ENCODE peak calls at places on chromosome 7, in five cellular contexts. K is mammary epithelial cell, P is psoas muscle, W is HFFc6, V is Calu3. Q is an unnamed sample.

GRCh38 chr7:105462765-105463164 is 59.3 kb downstream of the PUS7 start:
- DNase-seq in K (no peak), W (no peak), P (no peak), V (no peak), Q (no peak)

GRCh38 chr7:6545398-6546126 is 5.7 kb downstream of the GRID2IP start:
- DNase-seq in V (no peak), K (no peak), W (no peak), P (no peak), Q (no peak)

GRCh38 chr7:16791071-16791470 is 13.7 kb downstream of the AGR2 start:
- DNase-seq in V (no peak), W (no peak), K (no peak), P (no peak), Q (no peak)

GRCh38 chr7:1675673-1676549 is 5.8 kb downstream of the ELFN1 start:
- DNase-seq in K (no peak), W (no peak), V (no peak), P (no peak), Q (no peak)

GRCh38 chr7:158549176-158549833 is 38.3 kb downstream of the PTPRN2 start:
- DNase-seq in W (no peak), K (no peak), V (no peak), P (peak), Q (no peak)

GRCh38 chr7:142383826-142384507 is 126.1 kb upstream of the PRSS58 start:
- DNase-seq in W (no peak), K (no peak), P (no peak), V (no peak), Q (no peak)

GRCh38 chr7:3336042-3336665 is 35.1 kb downstream of the SDK1 start:
- DNase-seq in W (no peak), V (no peak), P (no peak), K (no peak), Q (no peak)

GRCh38 chr7:24617957-24618616 is 44.8 kb downstream of the PALS2 start:
- DNase-seq in P (no peak), K (no peak), W (no peak), V (no peak), Q (no peak)

GRCh38 chr7:131109011-131109756 is 218.5 kb upstream of the MKLN1 start:
- DNase-seq in P (no peak), K (peak), V (no peak), W (peak), Q (peak)

GRCh38 chr7:87797798-87798403 is 78.3 kb downstream of the SLC25A40 start:
- DNase-seq in V (peak), W (peak), P (no peak), K (peak), Q (peak)

GRCh38 chr7:90999989-91000979 is 263.9 kb upstream of the FZD1 start:
- DNase-seq in P (no peak), W (peak), V (no peak), K (peak), Q (peak)

GRCh38 chr7:90669002-90669401 is 72.9 kb downstream of the CDK14 start:
- DNase-seq in V (no peak), P (no peak), W (no peak), K (no peak), Q (no peak)

DNA sequence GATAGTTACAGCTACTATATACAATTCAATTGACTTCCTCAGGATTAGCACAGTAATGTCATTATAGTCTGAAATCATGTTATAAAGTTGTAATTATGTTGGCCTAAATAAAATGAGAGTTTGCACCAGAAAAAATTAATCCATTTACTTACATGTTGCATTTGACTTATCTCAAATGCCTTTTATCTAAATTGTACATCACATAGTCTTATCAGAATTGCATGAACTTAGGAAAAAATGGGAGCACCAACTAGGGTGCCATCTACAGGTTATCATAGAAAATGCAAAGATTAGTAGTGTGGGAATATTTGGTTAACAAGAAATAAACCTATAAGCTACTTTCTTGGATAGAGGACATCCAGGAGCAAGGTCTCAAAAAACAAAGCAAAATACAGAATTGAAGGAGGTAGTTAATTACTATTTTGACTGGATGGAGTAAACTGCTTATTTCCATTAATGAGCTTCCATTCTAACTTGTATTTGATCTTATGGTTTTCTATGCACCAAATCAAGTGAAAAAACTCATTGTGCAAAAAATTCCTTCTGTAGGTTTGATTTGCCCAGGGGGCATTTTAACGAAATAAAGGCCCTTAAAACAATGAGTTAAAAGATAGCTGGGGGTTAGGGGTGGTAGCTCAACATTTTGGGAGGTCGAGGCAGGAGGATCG is 60.0 kb upstream of the ORC5 start:
- DNase-seq in W (peak), P (no peak), V (no peak), K (peak), Q (peak)
- TF ChIP-seq CTCF in W (peak), P (peak), V (no peak), K (peak), Q (peak)

DNA sequence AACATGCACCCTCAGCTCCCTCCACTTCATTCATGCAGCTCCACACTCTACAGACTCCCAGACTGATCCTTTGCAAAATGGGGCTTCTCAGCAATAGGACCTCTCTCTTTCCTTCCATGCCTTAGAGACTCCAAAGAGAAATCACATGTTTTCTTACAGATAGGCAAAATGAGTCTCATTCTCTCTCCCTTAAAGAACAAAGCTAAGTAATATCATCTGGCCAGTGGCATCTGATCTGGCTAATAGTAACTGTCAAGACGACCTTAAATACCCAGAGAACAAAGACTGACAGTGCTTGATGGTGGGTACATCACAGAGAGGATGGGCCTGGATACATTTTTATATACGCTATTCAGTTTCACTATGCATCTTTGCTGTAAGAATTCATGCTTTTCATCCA is 43.1 kb upstream of the CALD1 start:
- DNase-seq in W (no peak), P (no peak), V (no peak), K (no peak), Q (no peak)
- TF ChIP-seq CTCF in W (no peak), P (no peak), V (no peak), K (no peak), Q (no peak)

GRCh38 chr7:151167197-151167911 is at the start of gene GBX1:
- DNase-seq in V (peak), K (no peak), W (no peak), P (no peak), Q (no peak)
- TF ChIP-seq CTCF in V (no peak), K (no peak), W (no peak), P (no peak), Q (no peak)

DNA sequence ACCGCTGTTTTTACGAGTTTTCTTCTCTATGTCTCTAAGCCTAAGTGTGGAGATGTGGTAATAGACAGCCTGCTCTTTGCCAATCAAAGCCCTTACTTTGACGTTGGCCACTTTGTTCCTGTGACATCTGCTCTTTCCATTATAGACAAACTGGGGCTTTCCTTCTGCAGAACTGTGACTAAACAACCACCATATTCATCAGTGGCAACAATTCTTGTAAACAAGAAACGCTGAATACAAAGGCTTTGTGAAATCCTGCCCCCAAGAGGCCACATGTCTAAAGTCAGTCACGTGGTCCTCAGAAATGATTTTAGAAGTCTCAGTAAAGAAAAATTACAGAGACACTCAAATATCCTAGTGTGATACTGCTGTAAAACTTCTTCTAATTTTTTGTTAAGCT is 59.6 kb upstream of the CAPZA2 start:
- DNase-seq in P (no peak), V (peak), K (peak), W (peak), Q (peak)
- TF ChIP-seq CTCF in P (peak), V (no peak), K (peak), W (peak), Q (peak)

GRCh38 chr7:52017802-52018679 is 701.4 kb upstream of the COBL start:
- DNase-seq in P (no peak), W (no peak), K (no peak), V (peak), Q (peak)
- TF ChIP-seq CTCF in P (no peak), W (peak), K (no peak), V (peak), Q (peak)

GRCh38 chr7:42224391-42225003 is 12.5 kb downstream of the GLI3 start:
- DNase-seq in P (no peak), W (no peak), V (no peak), K (no peak), Q (no peak)
- TF ChIP-seq CTCF in P (no peak), W (peak), V (no peak), K (peak), Q (no peak)

GRCh38 chr7:149028346-149029109 is at the start of gene PDIA4:
- DNase-seq in K (peak), W (peak), V (peak), P (peak), Q (peak)
- TF ChIP-seq CTCF in K (peak), W (peak), V (peak), P (peak), Q (no peak)

GRCh38 chr7:80660939-80661338 is 22.5 kb downstream of the CD36 start:
- DNase-seq in W (no peak), V (no peak), P (no peak), K (no peak), Q (no peak)

GRCh38 chr7:80665526-80665925 is 27.1 kb downstream of the CD36 start:
- DNase-seq in P (no peak), K (peak), V (no peak), W (no peak), Q (peak)

GRCh38 chr7:80659120-80660055 is 20.9 kb downstream of the CD36 start:
- DNase-seq in K (peak), V (no peak), W (peak), P (no peak), Q (peak)

GRCh38 chr7:80662252-80662651 is 23.8 kb downstream of the CD36 start:
- DNase-seq in K (no peak), V (no peak), W (no peak), P (no peak), Q (no peak)

DNA sequence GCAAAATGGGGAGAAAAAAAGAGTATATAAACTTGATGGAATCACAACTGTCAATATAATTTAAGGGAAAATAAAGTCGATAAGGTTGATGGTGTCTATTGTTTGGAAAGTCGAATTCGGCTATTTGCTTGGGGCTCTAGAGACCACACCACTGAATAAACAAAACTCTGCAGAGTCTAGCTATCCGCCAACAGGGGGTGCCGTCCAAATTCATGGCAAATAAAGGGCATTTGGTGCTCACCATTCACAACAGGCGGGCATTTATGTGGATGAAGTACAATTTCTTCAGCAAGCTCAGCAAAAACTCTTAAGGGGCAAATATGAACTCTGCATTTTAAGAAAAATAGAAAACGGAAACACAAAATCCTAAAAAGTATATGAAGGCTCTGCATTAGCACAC is 23.3 kb downstream of the CD36 start:
- DNase-seq in W (no peak), P (no peak), K (no peak), V (no peak), Q (no peak)
- TF ChIP-seq CTCF in W (peak), P (no peak), K (peak), V (no peak), Q (peak)

GRCh38 chr7:27269455-27269854 is 26.9 kb downstream of the EVX1 start:
- DNase-seq in K (no peak), V (no peak), P (no peak), W (no peak), Q (no peak)
- TF ChIP-seq CTCF in K (no peak), V (no peak), P (no peak), W (peak), Q (no peak)

GRCh38 chr7:15462721-15463389 is 99.0 kb downstream of the AGMO start:
- DNase-seq in K (no peak), P (no peak), W (peak), V (no peak), Q (no peak)

GRCh38 chr7:15461576-15461975 is 100.2 kb downstream of the AGMO start:
- DNase-seq in W (peak), P (no peak), K (peak), V (no peak), Q (no peak)

GRCh38 chr7:15452670-15453069 is 109.1 kb downstream of the AGMO start:
- DNase-seq in P (no peak), K (no peak), W (no peak), V (no peak), Q (no peak)

GRCh38 chr7:15459018-15459621 is 102.7 kb downstream of the AGMO start:
- DNase-seq in V (no peak), K (no peak), W (no peak), P (no peak), Q (no peak)

DNA sequence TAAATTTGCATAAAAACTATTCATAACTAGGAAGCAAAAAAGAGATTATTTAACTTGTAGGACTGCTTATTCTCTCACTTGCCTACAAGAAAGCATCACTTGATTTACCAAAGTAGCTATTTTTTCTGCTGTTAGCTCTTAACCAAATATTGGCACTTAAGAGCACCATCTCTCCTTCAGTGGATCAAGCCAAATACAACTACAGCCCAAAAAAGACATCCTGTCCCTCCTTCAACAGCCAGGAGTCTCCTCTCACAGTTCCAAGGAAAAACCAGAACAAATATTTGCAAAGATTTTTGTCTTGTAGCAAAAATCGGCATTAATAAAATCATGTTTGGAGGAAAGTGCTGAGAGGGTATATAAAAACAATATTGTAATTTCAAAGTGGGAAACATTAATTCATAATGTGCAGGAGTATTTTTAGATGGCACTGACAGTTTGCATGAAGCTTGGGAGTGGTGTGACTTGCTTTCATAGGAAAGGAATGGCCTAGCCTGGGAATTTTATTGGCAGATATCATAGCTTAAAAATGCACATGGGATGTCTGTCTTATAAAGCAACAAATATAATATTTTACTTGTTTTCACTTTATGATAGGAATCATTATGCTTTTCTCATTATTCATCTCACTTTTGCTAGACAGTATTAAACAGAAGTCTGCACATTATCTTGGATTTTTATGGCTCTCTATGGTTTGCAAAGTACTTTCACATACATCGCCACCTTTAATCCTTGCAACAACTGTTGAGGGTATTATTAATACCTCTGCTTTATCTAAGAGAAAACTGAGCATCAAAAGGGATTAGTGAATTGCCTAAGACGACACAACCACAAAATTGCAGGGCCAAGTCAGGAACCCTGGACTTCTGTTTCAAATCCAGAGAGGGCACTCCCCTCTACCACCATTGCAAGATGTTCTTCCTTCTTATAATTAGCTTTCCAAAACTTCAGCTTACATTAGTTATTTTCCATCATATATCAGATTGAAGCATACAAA is 103.6 kb downstream of the AGMO start:
- DNase-seq in V (no peak), K (no peak), W (peak), P (no peak), Q (no peak)
- TF ChIP-seq CTCF in V (no peak), K (no peak), W (no peak), P (no peak), Q (no peak)

Q was measured in MCF 10A.